ENCODE peak calls at places on chromosome 12, in five cellular contexts. G is cardiac fibroblast, I is fibroblast of mammary gland, Y is DND-41, M is foreskin fibroblast. S is an unnamed sample.

GRCh38 chr12:45401008-45401407 is 185.1 kb downstream of the ANO6 start:
- DNase-seq in G (no peak), M (no peak), Y (no peak), I (no peak), S (no peak)

GRCh38 chr12:109927622-109928021 is 27.5 kb downstream of the TCHP start:
- DNase-seq in M (no peak), G (peak; percentile 70), Y (peak; percentile 39), I (peak; percentile 53), S (no peak)

GRCh38 chr12:67647547-67648305 is 819 bp upstream of the DYRK2 start:
- DNase-seq in G (peak; percentile 86), M (peak; percentile 81), I (peak; percentile 84), Y (peak; percentile 25), S (peak; percentile 80)

GRCh38 chr12:65911321-65911720 is 87.0 kb downstream of the HMGA2 start:
- DNase-seq in Y (no peak), I (peak; percentile 77), G (peak; percentile 67), M (peak; percentile 63), S (no peak)

GRCh38 chr12:132253698-132254480 is 75.5 kb downstream of the GALNT9 start:
- DNase-seq in Y (no peak), I (no peak), M (no peak), G (no peak), S (no peak)

GRCh38 chr12:127455347-127456265 is 811.4 kb upstream of the TMEM132C start:
- DNase-seq in Y (no peak), M (no peak), I (no peak), G (no peak), S (no peak)

GRCh38 chr12:28517101-28517500 is 326.8 kb downstream of the CCDC91 start:
- DNase-seq in M (no peak), I (no peak), Y (no peak), G (no peak), S (no peak)

GRCh38 chr12:91781114-91781513 is 364.5 kb downstream of the BTG1 start:
- DNase-seq in G (peak; percentile 28), Y (no peak), M (no peak), I (peak; percentile 13), S (no peak)

GRCh38 chr12:1795221-1795784 is 25.1 kb upstream of the LRTM2 start:
- DNase-seq in Y (no peak), M (no peak), I (no peak), G (no peak), S (no peak)

GRCh38 chr12:22276846-22277245 is 57.7 kb downstream of the ST8SIA1 start:
- DNase-seq in I (no peak), G (no peak), M (no peak), Y (no peak), S (no peak)

GRCh38 chr12:88615490-88615889 is 35.2 kb upstream of the KITLG start:
- DNase-seq in M (no peak), G (peak; percentile 50), Y (no peak), I (no peak), S (no peak)

GRCh38 chr12:123024819-123025391 is 44.4 kb downstream of the ARL6IP4 start:
- DNase-seq in I (peak; percentile 58), G (peak; percentile 54), M (peak; percentile 18), Y (no peak), S (no peak)

GRCh38 chr12:124608451-124608870 is 41.0 kb upstream of the NCOR2 start:
- DNase-seq in I (peak; percentile 25), M (no peak), G (no peak), Y (no peak), S (no peak)

GRCh38 chr12:121452356-121453021 is 52.6 kb downstream of the RNF34 start:
- DNase-seq in Y (no peak), G (no peak), M (no peak), I (no peak), S (no peak)

GRCh38 chr12:288687-289086 is 26.1 kb upstream of the SLC6A13 start:
- DNase-seq in I (peak; percentile 81), G (peak; percentile 86), M (no peak), Y (no peak), S (no peak)

GRCh38 chr12:70660620-70661219 is 23.5 kb upstream of the PTPRB start:
- DNase-seq in Y (no peak), M (peak; percentile 76), I (peak; percentile 68), G (peak; percentile 93), S (peak; percentile 74)

GRCh38 chr12:53952871-53953734 is 1.6 kb upstream of the HOXC12 start:
- DNase-seq in M (no peak), I (no peak), Y (no peak), G (no peak), S (no peak)

GRCh38 chr12:2501464-2502181 is 293.1 kb upstream of the FKBP4 start:
- DNase-seq in Y (no peak), G (no peak), I (no peak), M (no peak), S (no peak)

GRCh38 chr12:72146495-72146894 is 125.7 kb upstream of the TRHDE start:
- DNase-seq in M (no peak), I (no peak), G (no peak), Y (no peak), S (no peak)

GRCh38 chr12:32671930-32672785 is 6.9 kb upstream of the DNM1L start:
- DNase-seq in M (peak; percentile 79), Y (peak; percentile 52), I (peak; percentile 92), G (peak; percentile 87), S (peak; percentile 94)

GRCh38 chr12:26629864-26630263 is 203.1 kb downstream of the ITPR2 start:
- DNase-seq in G (peak; percentile 62), I (peak; percentile 34), Y (no peak), M (peak; percentile 29), S (no peak)

GRCh38 chr12:80162177-80162576 is 62.8 kb downstream of the OTOGL start:
- DNase-seq in Y (no peak), I (no peak), M (no peak), G (no peak), S (no peak)

GRCh38 chr12:131829351-131829794 is 1.2 kb downstream of the MMP17 start:
- DNase-seq in G (peak; percentile 20), I (no peak), M (peak; percentile 29), Y (no peak), S (no peak)

GRCh38 chr12:131808744-131809371 is 19.3 kb upstream of the MMP17 start:
- DNase-seq in G (peak; percentile 29), Y (no peak), M (no peak), I (no peak), S (no peak)

GRCh38 chr12:14187966-14188365 is 177.5 kb upstream of the ATF7IP start:
- DNase-seq in M (no peak), G (no peak), Y (no peak), I (no peak), S (no peak)

GRCh38 chr12:116539905-116540482 is 19.2 kb upstream of the MAP1LC3B2 start:
- DNase-seq in Y (no peak), M (peak; percentile 75), G (peak; percentile 24), I (peak; percentile 81), S (no peak)

GRCh38 chr12:50201987-50202521 is 34.9 kb upstream of the CERS5 start:
- DNase-seq in G (peak; percentile 94), Y (no peak), I (peak; percentile 83), M (peak; percentile 92), S (no peak)

GRCh38 chr12:109169676-109170075 is 53.3 kb downstream of the ACACB start:
- DNase-seq in Y (no peak), M (no peak), G (no peak), I (no peak), S (no peak)

DNA sequence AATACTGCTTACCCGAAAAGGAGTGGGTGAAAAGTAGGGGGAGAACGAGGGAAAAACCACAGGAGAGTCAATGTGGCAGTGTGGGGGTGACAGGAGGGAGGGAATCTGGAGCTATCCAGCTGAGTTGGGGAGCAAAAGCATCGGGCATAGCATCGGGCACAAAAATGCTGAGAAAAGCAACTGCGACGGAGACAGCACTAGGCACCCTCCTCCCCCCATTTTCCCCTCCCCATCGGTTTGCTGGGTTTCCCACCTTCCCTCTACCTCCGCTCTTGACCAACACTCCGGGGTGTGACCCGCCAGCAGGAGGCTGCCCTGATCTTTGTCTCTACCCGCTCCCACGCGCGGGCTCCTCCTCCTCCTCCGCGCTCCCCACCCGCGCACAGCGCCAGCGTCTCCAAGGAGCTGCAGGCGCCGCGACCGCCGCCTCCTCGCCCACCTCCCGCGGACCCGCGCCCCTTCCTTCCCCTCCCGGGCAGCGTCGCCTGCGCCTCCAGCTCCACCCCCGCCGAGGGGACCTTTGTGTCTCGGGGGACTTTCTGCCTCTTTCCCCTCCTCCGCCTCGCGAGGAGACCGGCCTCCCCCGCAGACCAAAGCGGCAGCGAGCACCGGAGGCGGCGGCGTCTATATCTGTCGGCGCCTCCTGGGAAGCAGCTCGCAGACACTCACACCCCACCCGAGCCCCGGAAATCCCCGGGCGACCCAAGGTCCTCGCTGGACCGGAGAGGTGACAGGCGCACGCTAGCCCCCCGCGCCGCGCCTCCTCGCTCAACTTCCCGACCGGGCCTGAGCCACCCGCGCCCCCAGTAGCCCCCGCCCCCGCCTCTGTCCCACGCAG is 939 bp downstream of the CDK17 start:
- DNase-seq in I (peak; percentile 75), Y (peak; percentile 78), M (peak; percentile 62), G (peak; percentile 79), S (no peak)
- TF ChIP-seq CTCF in I (peak; percentile 15), Y (peak; percentile 32), M (peak; percentile 31), G (peak; percentile 18), S (peak; percentile 15)

GRCh38 chr12:12202747-12203146 is 64.1 kb downstream of the LRP6 start:
- DNase-seq in G (no peak), I (no peak), M (no peak), Y (no peak), S (no peak)
- TF ChIP-seq CTCF in G (no peak), I (no peak), M (no peak), Y (no peak), S (no peak)

DNA sequence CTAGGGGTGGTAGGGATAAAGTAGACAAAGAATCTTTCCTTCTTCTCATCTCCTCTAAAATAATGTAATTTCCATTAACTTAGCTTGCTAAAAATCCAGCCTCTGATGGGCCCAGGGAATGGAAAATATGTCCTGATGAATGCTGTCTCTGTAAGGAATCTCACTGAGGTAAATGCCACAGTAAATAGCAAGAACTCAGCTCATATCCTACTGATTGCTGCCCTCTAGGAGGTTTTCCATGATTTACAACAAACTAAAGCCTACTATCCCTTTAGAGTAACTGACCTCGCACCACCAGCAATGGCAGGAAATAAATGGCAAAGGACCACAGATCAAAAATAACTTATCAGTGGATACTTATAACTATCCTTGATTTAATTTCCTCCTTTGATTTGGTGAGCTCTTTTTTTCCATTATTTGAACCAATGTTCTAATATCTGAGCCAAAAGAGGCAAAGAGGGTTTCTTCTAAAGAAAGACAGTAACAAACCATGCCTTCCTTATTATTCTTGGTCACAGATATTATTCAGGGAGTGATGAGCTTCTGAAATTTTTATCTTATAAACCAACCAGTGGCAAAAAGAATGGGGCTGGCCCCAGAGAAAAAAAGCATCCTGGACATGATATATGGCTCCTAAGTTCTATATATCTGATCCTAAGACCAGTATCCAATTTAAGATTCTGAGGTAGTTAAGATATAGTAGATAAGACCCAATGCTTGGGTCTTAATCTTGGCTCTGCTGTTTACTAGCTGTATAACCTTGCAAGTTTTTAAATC is 43.7 kb downstream of the SENP1 start:
- DNase-seq in G (no peak), M (no peak), Y (no peak), I (no peak), S (no peak)
- TF ChIP-seq CTCF in G (no peak), M (no peak), Y (no peak), I (no peak), S (peak; percentile 5)

GRCh38 chr12:15774819-15775218 is 14.4 kb downstream of the EPS8 start:
- DNase-seq in I (peak; percentile 81), Y (no peak), G (peak; percentile 17), M (peak; percentile 70), S (peak; percentile 55)

GRCh38 chr12:15767301-15767700 is 21.9 kb downstream of the EPS8 start:
- DNase-seq in Y (no peak), I (no peak), M (no peak), G (no peak), S (no peak)

GRCh38 chr12:15770021-15770420 is 19.2 kb downstream of the EPS8 start:
- DNase-seq in Y (no peak), M (no peak), I (no peak), G (no peak), S (no peak)

GRCh38 chr12:15772405-15773018 is 16.7 kb downstream of the EPS8 start:
- DNase-seq in G (peak; percentile 56), Y (no peak), M (no peak), I (peak; percentile 54), S (no peak)

GRCh38 chr12:15770581-15770980 is 18.6 kb downstream of the EPS8 start:
- DNase-seq in M (no peak), Y (no peak), I (no peak), G (no peak), S (no peak)
- TF ChIP-seq CTCF in M (no peak), Y (no peak), I (no peak), G (no peak), S (no peak)